ENCODE peak calls at places on chromosomes 4 and X, in six cellular contexts. W is K562, O is stomach, A is dorsolateral prefrontal cortex, T is aorta, N is hepatocyte. B is an unnamed sample.

GRCh38 chr4:161247831-161248230 is 916.0 kb downstream of the FSTL5 start:
- DNase-seq in W (no peak), O (no peak), A (no peak), T (no peak), N (no peak), B (no peak)

GRCh38 chr4:102598102-102598758 is 97.1 kb downstream of the NFKB1 start:
- DNase-seq in W (no peak), O (no peak), A (no peak), T (no peak), N (no peak), B (no peak)

GRCh38 chrX:38860106-38861013 is 59.1 kb downstream of the MID1IP1 start:
- DNase-seq in W (no peak), O (no peak), A (no peak), T (no peak), N (no peak), B (no peak)

GRCh38 chr4:6647582-6648230 is 7.2 kb downstream of the MRFAP1 start:
- DNase-seq in W (no peak), O (no peak), A (no peak), T (no peak), N (no peak), B (no peak)

GRCh38 chr4:48255130-48255958 is 14.3 kb downstream of the TEC start:
- DNase-seq in W (peak), O (no peak), A (no peak), T (no peak), N (no peak), B (no peak)

GRCh38 chrX:110795645-110796510 is at the start of gene CHRDL1:
- DNase-seq in W (no peak), O (no peak), A (peak), T (peak), N (peak), B (peak)

GRCh38 chr4:3079694-3080123 is 5.2 kb downstream of the HTT start:
- DNase-seq in W (no peak), O (no peak), A (no peak), T (no peak), N (no peak), B (no peak)

GRCh38 chr4:101400096-101400495 is 52.8 kb upstream of the PPP3CA start:
- DNase-seq in W (no peak), O (no peak), A (no peak), T (no peak), N (no peak), B (no peak)

GRCh38 chr4:183468210-183469095 is 24.0 kb downstream of the CDKN2AIP start:
- DNase-seq in W (no peak), O (no peak), A (no peak), T (no peak), N (peak), B (no peak)

GRCh38 chr4:184804621-184805020 is 21.1 kb downstream of the ACSL1 start:
- DNase-seq in W (no peak), O (no peak), A (no peak), T (no peak), N (no peak), B (no peak)

GRCh38 chr4:184806711-184807110 is 19.1 kb downstream of the ACSL1 start:
- DNase-seq in W (no peak), O (no peak), A (no peak), T (no peak), N (no peak), B (no peak)

GRCh38 chr4:184807261-184807660 is 18.5 kb downstream of the ACSL1 start:
- DNase-seq in W (no peak), O (peak), A (no peak), T (no peak), N (no peak), B (peak)

GRCh38 chr4:184806246-184806550 is 19.6 kb downstream of the ACSL1 start:
- DNase-seq in W (no peak), O (no peak), A (no peak), T (no peak), N (no peak), B (no peak)

GRCh38 chr4:184805462-184806245 is 20.1 kb downstream of the ACSL1 start:
- DNase-seq in W (no peak), O (peak), A (peak), T (no peak), N (peak), B (peak)
- H3K4me3 ChIP-seq in W (no peak), O (no peak), A (peak), T (no peak), N (no peak), B (no peak)

GRCh38 chr4:165203541-165204461 is 3.6 kb upstream of the KLHL2 start:
- DNase-seq in W (no peak), O (no peak), A (no peak), T (no peak), N (no peak), B (no peak)

GRCh38 chr4:165207016-165207430 is 338 bp upstream of the KLHL2 start:
- DNase-seq in W (no peak), O (no peak), A (no peak), T (peak), N (peak), B (peak)

GRCh38 chr4:165201806-165202205 is 5.6 kb upstream of the KLHL2 start:
- DNase-seq in W (no peak), O (no peak), A (no peak), T (no peak), N (no peak), B (no peak)

GRCh38 chr4:165207431-165208321 is at the start of gene KLHL2:
- DNase-seq in W (peak), O (peak), A (peak), T (peak), N (peak), B (peak)

GRCh38 chr4:165204462-165204830 is 2.9 kb upstream of the KLHL2 start:
- DNase-seq in W (no peak), O (no peak), A (no peak), T (no peak), N (no peak), B (no peak)
- H3K4me3 ChIP-seq in W (no peak), O (no peak), A (no peak), T (no peak), N (no peak), B (no peak)

GRCh38 chr4:15233626-15234025 is 194.2 kb upstream of the C1QTNF7 start:
- DNase-seq in W (no peak), O (no peak), A (no peak), T (no peak), N (no peak), B (no peak)
- H3K4me3 ChIP-seq in W (no peak), O (no peak), A (peak), T (no peak), N (no peak), B (no peak)

GRCh38 chrX:106177106-106177981 is 9.2 kb downstream of the PWWP3B start:
- DNase-seq in W (peak), O (no peak), A (peak), T (no peak), N (peak), B (no peak)
- H3K4me3 ChIP-seq in W (no peak), O (no peak), A (peak), T (no peak), N (peak), B (no peak)

GRCh38 chrX:10098235-10098819 is 58.4 kb upstream of the CLCN4 start:
- DNase-seq in W (no peak), O (no peak), A (no peak), T (no peak), N (no peak), B (no peak)
- H3K4me3 ChIP-seq in W (no peak), O (no peak), A (peak), T (no peak), N (no peak), B (no peak)

DNA sequence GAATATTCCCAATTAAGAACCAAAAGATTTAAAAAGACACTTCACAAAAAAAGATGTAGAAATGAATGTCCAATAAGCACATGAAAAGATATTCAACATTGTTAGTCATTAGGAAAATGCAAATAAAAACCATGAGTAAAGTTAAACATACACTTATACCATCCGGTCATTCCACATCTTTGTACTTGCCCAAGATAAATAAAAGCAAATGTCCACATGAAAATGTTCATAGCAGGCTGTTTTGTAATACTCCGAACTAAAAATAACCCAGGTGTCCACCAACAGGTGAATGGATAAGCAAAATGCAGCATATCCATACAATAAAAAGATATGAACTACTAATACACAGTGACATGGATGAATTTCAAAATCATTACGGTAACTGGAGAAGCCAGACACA is 28.6 kb upstream of the ZCCHC4 start:
- DNase-seq in W (no peak), O (no peak), A (no peak), T (no peak), N (no peak), B (no peak)
- H3K4me3 ChIP-seq in W (no peak), O (no peak), A (no peak), T (no peak), N (no peak), B (no peak)

GRCh38 chr4:7918981-7919380 is 20.7 kb downstream of the AFAP1 start:
- DNase-seq in W (no peak), O (no peak), A (no peak), T (no peak), N (no peak), B (no peak)

GRCh38 chr4:7912826-7913225 is 26.8 kb downstream of the AFAP1 start:
- DNase-seq in W (no peak), O (no peak), A (no peak), T (no peak), N (no peak), B (no peak)

GRCh38 chr4:7922466-7922865 is 17.2 kb downstream of the AFAP1 start:
- DNase-seq in W (no peak), O (no peak), A (no peak), T (no peak), N (no peak), B (no peak)

GRCh38 chr4:7915875-7916242 is 23.8 kb downstream of the AFAP1 start:
- DNase-seq in W (no peak), O (no peak), A (no peak), T (no peak), N (no peak), B (no peak)

GRCh38 chr4:7917669-7918068 is 22.0 kb downstream of the AFAP1 start:
- DNase-seq in W (no peak), O (no peak), A (no peak), T (no peak), N (no peak), B (no peak)
- H3K4me3 ChIP-seq in W (no peak), O (no peak), A (no peak), T (no peak), N (no peak), B (no peak)

B was measured in WERI-Rb-1.